ENCODE peak calls at places on chromosomes 12 and 14, in four cellular contexts. M is pancreas, K is brain microvascular endothelial cell, H is nephron progenitor cell. X is an unnamed sample.

GRCh38 chr14:50865677-50866076 is 6.2 kb upstream of the ABHD12B start:
- DNase-seq in K (no peak), H (no peak), M (no peak), X (peak)

GRCh38 chr14:89040438-89041244 is 216.2 kb downstream of the TTC8 start:
- DNase-seq in M (peak), H (peak), K (peak), X (peak)

GRCh38 chr14:61749867-61750266 is 12.4 kb upstream of the SNAPC1 start:
- DNase-seq in M (no peak), H (no peak), K (no peak), X (no peak)

GRCh38 chr14:65961004-65961403 is 525.2 kb upstream of the CCDC196 start:
- DNase-seq in H (peak), K (peak), M (peak), X (no peak)

GRCh38 chr14:57199911-57200310 is 68.8 kb downstream of the EXOC5 start:
- DNase-seq in H (no peak), K (peak), M (no peak), X (no peak)

GRCh38 chr14:105280525-105280924 is 20.3 kb downstream of the BRF1 start:
- DNase-seq in H (no peak), M (no peak), K (no peak), X (no peak)

GRCh38 chr14:35897616-35898111 is 71.5 kb downstream of the BRMS1L start:
- DNase-seq in M (no peak), K (no peak), H (no peak), X (no peak)

GRCh38 chr12:96233941-96234461 is 39.8 kb downstream of the ELK3 start:
- DNase-seq in M (peak), H (no peak), K (no peak), X (peak)

GRCh38 chr14:66403183-66403582 is 83.0 kb upstream of the CCDC196 start:
- DNase-seq in M (no peak), H (no peak), K (peak), X (no peak)

GRCh38 chr14:94043111-94043755 is 17.1 kb downstream of the OTUB2 start:
- DNase-seq in K (no peak), M (no peak), H (no peak), X (no peak)

GRCh38 chr12:70444903-70445302 is 78.8 kb downstream of the KCNMB4 start:
- DNase-seq in K (no peak), H (no peak), M (no peak), X (no peak)

GRCh38 chr12:127957001-127957660 is 309.8 kb upstream of the TMEM132C start:
- DNase-seq in M (no peak), H (no peak), K (peak), X (no peak)

GRCh38 chr14:75794615-75795038 is 133.6 kb downstream of the TTLL5 start:
- DNase-seq in M (no peak), H (no peak), K (peak), X (peak)

GRCh38 chr12:57085999-57086950 is 2.6 kb upstream of the NAB2 start:
- DNase-seq in H (peak), M (peak), K (peak), X (no peak)

GRCh38 chr12:113407931-113408585 is 4.4 kb upstream of the SDS start:
- DNase-seq in M (no peak), H (no peak), K (peak), X (no peak)

GRCh38 chr12:44774815-44775411 is 101.2 kb downstream of the NELL2 start:
- DNase-seq in H (peak), M (peak), K (no peak), X (no peak)

GRCh38 chr12:50934371-50934851 is 17.9 kb upstream of the HIGD1C start:
- DNase-seq in K (no peak), H (no peak), M (no peak), X (no peak)

GRCh38 chr12:63068857-63069442 is 82.1 kb downstream of the AVPR1A start:
- DNase-seq in K (peak), H (no peak), M (peak), X (peak)

GRCh38 chr14:75310295-75311059 is 31.8 kb downstream of the FOS start:
- DNase-seq in M (peak), H (peak), K (peak), X (peak)

GRCh38 chr14:83355609-83356008 is 1822.0 kb upstream of the SEL1L start:
- DNase-seq in K (no peak), H (no peak), M (no peak), X (no peak)

GRCh38 chr14:26191666-26192065 is 406.2 kb downstream of the NOVA1 start:
- DNase-seq in K (no peak), H (no peak), M (no peak), X (no peak)

GRCh38 chr12:96466939-96467751 is 22.2 kb upstream of the CFAP54 start:
- DNase-seq in H (no peak), K (peak), M (no peak), X (no peak)

GRCh38 chr12:80472912-80473500 is 29.0 kb downstream of the PTPRQ start:
- DNase-seq in H (peak), K (peak), M (no peak), X (peak)

GRCh38 chr12:53999596-54000104 is 311 bp upstream of the HOXC9 start:
- DNase-seq in H (peak), K (no peak), M (no peak), X (no peak)

GRCh38 chr14:33016611-33017010 is 77.9 kb downstream of the NPAS3 start:
- DNase-seq in H (no peak), K (no peak), M (no peak), X (no peak)

GRCh38 chr12:46354111-46354798 is 18.3 kb downstream of the SLC38A2 start:
- DNase-seq in M (no peak), K (no peak), H (no peak), X (no peak)
- TF ChIP-seq CTCF in M (no peak), K (peak), H (no peak), X (no peak)

GRCh38 chr14:68782091-68782981 is 10.5 kb downstream of the ZFP36L1 start:
- DNase-seq in H (no peak), M (peak), K (no peak), X (no peak)
- TF ChIP-seq CTCF in H (no peak), M (no peak), K (no peak), X (no peak)

GRCh38 chr12:104183443-104183842 is 32.1 kb upstream of the TXNRD1 start:
- DNase-seq in M (no peak), H (no peak), K (no peak), X (no peak)

GRCh38 chr12:104180389-104180788 is 35.2 kb upstream of the TXNRD1 start:
- DNase-seq in H (no peak), M (no peak), K (peak), X (no peak)

GRCh38 chr12:104181313-104181712 is 34.3 kb upstream of the TXNRD1 start:
- DNase-seq in H (no peak), M (no peak), K (peak), X (no peak)

GRCh38 chr12:104182144-104182543 is 33.4 kb upstream of the TXNRD1 start:
- DNase-seq in H (no peak), M (peak), K (peak), X (peak)

DNA sequence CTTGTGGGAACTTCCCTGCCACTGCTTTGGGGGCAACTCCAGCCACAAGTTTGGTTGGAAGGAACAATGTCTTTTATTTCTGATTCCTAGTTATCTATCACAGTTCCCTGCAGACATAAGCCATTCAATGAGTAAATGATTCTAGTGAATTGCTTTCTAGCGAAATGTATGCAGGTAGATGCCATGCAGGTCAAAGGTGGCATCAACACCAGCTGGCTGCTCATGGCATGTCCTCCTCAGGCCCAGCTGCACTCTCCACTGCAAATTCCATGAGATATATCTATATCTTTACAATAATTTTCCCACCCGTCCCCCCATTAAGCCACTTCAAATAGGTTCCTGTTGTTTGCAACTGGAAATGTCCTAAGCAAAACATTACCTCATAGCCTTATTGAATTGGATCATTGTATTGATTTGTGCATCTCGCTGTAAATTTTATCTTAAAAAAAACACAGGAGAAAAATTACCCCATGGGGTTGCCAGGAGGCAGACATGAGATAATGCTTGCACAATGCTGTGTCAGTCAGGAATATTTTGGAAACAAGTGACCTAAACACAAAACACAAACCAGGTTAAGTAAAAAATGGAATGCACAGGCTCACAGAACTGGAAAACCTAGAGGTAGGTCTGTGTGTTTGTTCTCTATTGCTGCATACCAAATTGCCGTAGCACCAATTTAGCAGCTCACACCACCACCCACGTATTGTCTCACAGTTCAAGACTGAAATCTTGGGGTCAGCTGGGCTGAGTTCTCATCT is 32.8 kb upstream of the TXNRD1 start:
- DNase-seq in H (no peak), M (no peak), K (peak), X (no peak)
- TF ChIP-seq CTCF in H (no peak), M (no peak), K (no peak), X (no peak)

GRCh38 chr12:39804479-39805241 is 185.1 kb upstream of the ABCD2 start:
- DNase-seq in H (no peak), K (no peak), M (no peak), X (no peak)

GRCh38 chr12:39803151-39803550 is 183.5 kb upstream of the ABCD2 start:
- DNase-seq in H (no peak), M (no peak), K (no peak), X (no peak)

GRCh38 chr12:39805651-39806050 is 186.0 kb upstream of the ABCD2 start:
- DNase-seq in K (no peak), M (no peak), H (no peak), X (no peak)

DNA sequence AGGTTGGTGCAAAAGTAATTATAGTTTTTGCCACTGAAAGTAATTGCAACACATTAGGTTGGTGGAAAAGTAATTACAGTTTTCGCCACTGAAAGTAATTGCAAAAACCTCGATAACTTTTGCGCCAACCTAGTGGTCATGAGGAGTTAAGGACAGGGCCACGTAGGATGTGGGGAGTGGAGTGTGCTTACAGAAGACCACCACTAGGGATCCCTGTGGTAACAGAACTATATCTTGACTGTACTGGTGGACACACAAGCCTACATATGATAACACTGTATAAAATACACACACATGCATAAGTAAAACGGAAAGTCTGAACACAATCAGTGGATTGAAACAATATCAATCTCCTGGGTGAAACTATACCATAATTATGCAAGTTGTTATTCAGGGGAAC is 187.4 kb upstream of the ABCD2 start:
- DNase-seq in H (no peak), M (no peak), K (peak), X (no peak)
- TF ChIP-seq CTCF in H (peak), M (no peak), K (peak), X (peak)

DNA sequence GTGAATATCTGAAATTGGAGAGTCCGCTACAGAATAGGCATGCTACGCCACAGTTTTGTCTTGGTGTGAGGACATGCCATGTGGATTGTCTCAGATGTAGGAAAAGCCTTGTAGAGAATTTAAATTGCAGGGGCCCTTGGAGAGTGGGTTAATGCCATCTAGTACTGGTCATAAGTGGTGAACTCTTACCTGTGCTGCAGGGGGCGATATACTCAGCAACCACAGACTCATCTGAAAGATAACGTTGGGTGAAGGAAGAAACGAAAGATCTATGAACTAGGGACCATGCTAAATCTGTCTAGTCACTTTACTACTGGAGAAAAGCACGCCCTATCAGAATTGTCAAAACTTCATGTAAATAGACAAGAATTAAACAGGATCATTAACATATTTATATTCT is 33.7 kb upstream of the A2M start:
- DNase-seq in M (no peak), H (no peak), K (no peak), X (no peak)
- TF ChIP-seq CTCF in M (no peak), H (no peak), K (no peak), X (no peak)

X was measured in AG04450.